ENCODE peak calls at places on chromosome 21, in six cellular contexts. Z is endothelial cell of umbilical vein, K is HCT116, G is K562, W is GM12878, L is H1. J is an unnamed sample.

GRCh38 chr21:35084869-35085268 is 35.8 kb upstream of the RUNX1 start:
- DNase-seq in K (no peak), L (no peak), Z (peak), W (no peak), G (no peak), J (no peak)

GRCh38 chr21:15422761-15423160 is 307.0 kb upstream of the USP25 start:
- DNase-seq in W (no peak), L (no peak), G (no peak), Z (no peak), K (no peak), J (no peak)

GRCh38 chr21:14523234-14523633 is 22.9 kb downstream of the SAMSN1 start:
- DNase-seq in L (no peak), W (no peak), Z (no peak), K (no peak), G (no peak), J (no peak)

GRCh38 chr21:29315155-29315749 is 16.5 kb downstream of the BACH1 start:
- DNase-seq in W (no peak), Z (no peak), G (no peak), L (no peak), K (no peak), J (no peak)

GRCh38 chr21:37670883-37671282 is 245.4 kb downstream of the KCNJ6 start:
- DNase-seq in G (no peak), W (no peak), Z (peak), L (no peak), K (no peak), J (peak)

GRCh38 chr21:42236693-42237092 is 17.8 kb downstream of the ABCG1 start:
- DNase-seq in G (no peak), L (no peak), W (no peak), K (no peak), Z (no peak), J (no peak)

GRCh38 chr21:41641821-41642368 is 125.0 kb downstream of the RIPK4 start:
- DNase-seq in G (no peak), W (no peak), Z (peak), L (no peak), K (no peak), J (peak)

GRCh38 chr21:41598561-41599511 is 90.9 kb upstream of the TMPRSS2 start:
- DNase-seq in G (no peak), L (no peak), Z (no peak), W (no peak), K (no peak), J (no peak)

GRCh38 chr21:39033878-39034589 is 149.2 kb downstream of the PSMG1 start:
- DNase-seq in W (no peak), K (no peak), L (no peak), G (no peak), Z (peak), J (peak)

GRCh38 chr21:38875694-38876492 is 70.2 kb downstream of the ETS2 start:
- DNase-seq in Z (no peak), G (no peak), L (no peak), K (no peak), W (no peak), J (no peak)

GRCh38 chr21:27201197-27201596 is 234.3 kb upstream of the ADAMTS5 start:
- DNase-seq in W (no peak), Z (no peak), L (no peak), G (no peak), K (no peak), J (no peak)

GRCh38 chr21:26846036-26846931 is 1.1 kb upstream of the ADAMTS1 start:
- DNase-seq in G (no peak), Z (peak), K (no peak), W (no peak), L (no peak), J (no peak)

GRCh38 chr21:19368944-19369343 is 965.4 kb upstream of the TMPRSS15 start:
- DNase-seq in K (no peak), G (no peak), Z (no peak), L (no peak), W (no peak), J (no peak)

GRCh38 chr21:41932576-41933258 is 21.1 kb downstream of the C2CD2 start:
- DNase-seq in L (no peak), Z (no peak), G (peak), K (peak), W (no peak), J (peak)

GRCh38 chr21:42554251-42554937 is 40.7 kb downstream of the SLC37A1 start:
- DNase-seq in K (no peak), L (no peak), W (no peak), G (no peak), Z (no peak), J (no peak)

GRCh38 chr21:43643193-43643592 is 16.1 kb downstream of the HSF2BP start:
- DNase-seq in W (no peak), Z (no peak), G (no peak), K (no peak), L (no peak), J (no peak)

GRCh38 chr21:34122047-34122446 is 48.7 kb downstream of the MRPS6 start:
- DNase-seq in G (no peak), K (no peak), L (no peak), Z (no peak), W (no peak), J (no peak)

GRCh38 chr21:39373634-39374033 is 24.7 kb upstream of the HMGN1 start:
- DNase-seq in L (no peak), Z (peak), W (no peak), G (no peak), K (no peak), J (peak)

GRCh38 chr21:34885636-34886553 is 163.2 kb downstream of the RUNX1 start:
- DNase-seq in Z (peak), K (no peak), W (no peak), L (no peak), G (no peak), J (peak)

GRCh38 chr21:21715286-21715969 is 717.2 kb downstream of the NCAM2 start:
- DNase-seq in Z (no peak), W (no peak), L (no peak), K (no peak), G (no peak), J (no peak)

GRCh38 chr21:18478513-18478912 is 74.9 kb upstream of the TMPRSS15 start:
- DNase-seq in L (no peak), W (no peak), G (no peak), Z (no peak), K (no peak), J (no peak)

GRCh38 chr21:16250282-16250681 is 520.5 kb downstream of the USP25 start:
- DNase-seq in Z (no peak), K (no peak), G (no peak), W (no peak), L (no peak), J (no peak)

GRCh38 chr21:41482321-41482720 is 25.6 kb downstream of the TMPRSS2 start:
- DNase-seq in W (no peak), L (no peak), G (no peak), Z (no peak), K (no peak), J (no peak)

GRCh38 chr21:39681257-39681656 is 63.7 kb upstream of the IGSF5 start:
- DNase-seq in G (no peak), K (no peak), W (no peak), L (no peak), Z (no peak), J (no peak)

GRCh38 chr21:43287974-43288755 is 119.4 kb downstream of the CRYAA start:
- DNase-seq in W (no peak), G (no peak), K (no peak), Z (no peak), L (no peak), J (peak)

GRCh38 chr21:27306821-27307746 is 340.2 kb upstream of the ADAMTS5 start:
- DNase-seq in G (no peak), K (no peak), Z (no peak), W (no peak), L (no peak), J (no peak)

GRCh38 chr21:46000731-46001641 is 19.4 kb downstream of the COL6A1 start:
- DNase-seq in K (no peak), Z (no peak), W (no peak), G (peak), L (no peak), J (no peak)

GRCh38 chr21:42039470-42039901 is 29.3 kb upstream of the ZBTB21 start:
- DNase-seq in G (no peak), Z (no peak), L (no peak), W (no peak), K (no peak), J (no peak)

GRCh38 chr21:25457946-25458345 is 149.3 kb downstream of the MRPL39 start:
- DNase-seq in L (no peak), K (no peak), Z (no peak), W (no peak), G (no peak), J (no peak)

GRCh38 chr21:38181101-38181500 is 75.7 kb upstream of the KCNJ15 start:
- DNase-seq in Z (no peak), L (no peak), K (no peak), W (no peak), G (no peak), J (no peak)

GRCh38 chr21:34813266-34813886 is 144.6 kb downstream of the CLIC6 start:
- DNase-seq in Z (no peak), G (no peak), L (no peak), K (no peak), W (no peak), J (no peak)

GRCh38 chr21:42696516-42697040 is 43.2 kb downstream of the PDE9A start:
- DNase-seq in L (no peak), G (no peak), Z (no peak), K (no peak), W (no peak), J (no peak)

GRCh38 chr21:28856588-28857250 is 136.0 kb downstream of the LTN1 start:
- DNase-seq in Z (no peak), L (no peak), K (no peak), W (no peak), G (no peak), J (peak)

GRCh38 chr21:46515109-46515508 is 56.4 kb downstream of the DIP2A start:
- DNase-seq in K (no peak), W (no peak), G (no peak), Z (peak), L (no peak), J (no peak)

GRCh38 chr21:39348355-39349210 is at the start of gene HMGN1:
- DNase-seq in L (no peak), G (peak), K (no peak), W (peak), Z (peak), J (peak)

DNA sequence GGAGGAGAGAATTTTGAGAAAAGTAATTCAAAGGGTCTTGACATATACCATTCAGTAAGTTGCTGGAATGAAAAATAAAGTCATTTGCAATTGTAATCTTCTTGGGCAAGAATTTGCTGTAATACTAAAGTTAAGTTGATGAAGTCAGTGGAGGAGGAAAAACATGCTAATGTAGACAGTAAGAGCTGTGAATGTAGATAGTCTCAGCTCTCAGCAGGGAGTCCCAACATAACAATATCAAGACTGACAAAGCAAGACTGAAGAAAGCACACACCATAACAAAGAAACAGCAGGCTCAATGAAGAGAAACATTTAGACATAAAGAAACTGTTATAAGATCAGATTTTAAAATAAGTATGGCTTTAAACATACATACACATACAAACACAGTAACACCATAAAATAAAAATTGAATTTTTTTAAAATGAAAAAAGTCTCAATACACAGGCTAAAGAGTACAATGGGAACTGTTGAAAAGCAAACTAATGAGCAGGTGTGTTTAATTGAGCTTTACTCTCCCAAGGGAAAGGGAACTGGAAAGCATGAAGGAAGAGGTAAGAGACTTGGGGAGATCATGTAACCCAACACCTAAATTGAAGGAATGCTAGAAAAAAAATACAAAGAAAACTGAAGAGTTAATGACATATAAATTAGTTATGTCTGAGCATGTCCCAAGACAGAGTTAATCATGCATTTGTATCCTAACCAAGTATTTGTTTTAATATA is 336.3 kb upstream of the NCAM2 start:
- DNase-seq in W (no peak), G (no peak), Z (no peak), K (no peak), L (peak), J (no peak)
- TF ChIP-seq MAX in W (no peak), G (no peak), Z (no peak), K (no peak), L (no peak), J (no peak)

DNA sequence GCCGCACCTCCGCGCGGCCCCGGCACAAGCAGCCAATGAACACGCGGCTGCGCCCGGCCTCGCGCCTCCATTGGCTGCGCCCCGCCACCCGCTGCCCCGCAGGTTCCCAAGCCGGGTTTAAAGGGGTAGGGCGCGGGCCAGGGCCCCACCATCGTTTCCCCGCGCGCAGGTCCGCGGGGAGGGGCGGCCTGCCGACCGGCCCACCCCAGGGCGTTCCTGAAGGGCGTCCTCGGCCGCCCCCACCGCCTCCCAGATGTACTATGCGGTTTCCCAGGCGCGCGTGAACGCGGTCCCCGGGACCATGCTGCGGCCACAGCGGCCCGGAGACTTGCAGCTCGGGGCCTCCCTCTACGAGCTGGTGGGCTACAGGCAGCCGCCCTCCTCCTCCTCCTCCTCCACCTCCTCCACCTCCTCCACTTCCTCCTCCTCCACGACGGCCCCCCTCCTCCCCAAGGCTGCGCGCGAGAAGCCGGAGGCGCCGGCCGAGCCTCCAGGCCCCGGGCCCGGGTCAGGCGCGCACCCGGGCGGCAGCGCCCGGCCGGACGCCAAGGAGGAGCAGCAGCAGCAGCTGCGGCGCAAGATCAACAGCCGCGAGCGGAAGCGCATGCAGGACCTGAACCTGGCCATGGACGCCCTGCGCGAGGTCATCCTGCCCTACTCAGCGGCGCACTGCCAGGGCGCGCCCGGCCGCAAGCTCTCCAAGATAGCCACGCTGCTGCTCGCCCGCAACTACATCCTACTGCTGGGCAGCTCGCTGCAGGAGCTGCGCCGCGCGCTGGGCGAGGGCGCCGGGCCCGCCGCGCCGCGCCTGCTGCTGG is at the start of gene OLIG1:
- DNase-seq in G (no peak), W (no peak), L (no peak), Z (peak), K (no peak), J (no peak)
- TF ChIP-seq EZH2 in G (no peak), W (no peak), L (no peak), Z (peak), K (no peak), J (no peak)

DNA sequence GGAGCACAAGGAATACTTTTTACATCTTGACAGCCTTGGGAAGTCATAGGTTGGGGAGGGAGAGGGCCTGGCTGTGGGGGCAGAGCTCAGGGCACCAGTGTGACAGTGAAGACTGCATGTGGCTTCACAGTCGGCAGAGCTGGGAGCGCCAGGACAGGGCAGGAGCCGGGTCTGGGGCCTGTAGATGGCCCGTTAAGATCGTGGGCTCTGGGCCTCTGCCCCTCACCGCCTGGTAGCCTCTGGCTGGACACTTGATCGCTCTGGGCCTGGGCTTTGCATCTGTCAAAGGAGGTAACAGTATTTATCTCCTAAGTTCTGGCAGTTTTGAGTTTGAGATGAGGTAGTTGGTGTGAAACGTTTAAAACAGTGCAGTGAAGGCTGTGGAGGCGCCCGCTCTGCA is 4.8 kb downstream of the SLX9 start:
- DNase-seq in L (no peak), G (no peak), Z (no peak), W (no peak), K (no peak), J (no peak)
- TF ChIP-seq MAX in L (no peak), G (no peak), Z (no peak), W (no peak), K (no peak), J (no peak)

GRCh38 chr21:33033094-33033951 is 7.6 kb downstream of the OLIG2 start:
- DNase-seq in L (no peak), Z (no peak), G (no peak), K (no peak), W (no peak), J (no peak)
- TF ChIP-seq EZH2 in L (peak), Z (peak), G (no peak), K (no peak), W (no peak), J (no peak)

GRCh38 chr21:36485476-36485875 is 5.6 kb upstream of the CLDN14 start:
- DNase-seq in Z (no peak), W (no peak), G (no peak), K (no peak), L (no peak), J (no peak)
- TF ChIP-seq MAX in Z (no peak), W (no peak), G (no peak), K (no peak), L (no peak), J (no peak)

GRCh38 chr21:44712203-44713028 is 1.0 kb upstream of the TSPEAR start:
- DNase-seq in W (no peak), K (no peak), G (no peak), L (no peak), Z (no peak), J (no peak)

GRCh38 chr21:44709426-44710293 is 1.7 kb downstream of the TSPEAR start:
- DNase-seq in Z (no peak), L (no peak), G (no peak), K (no peak), W (no peak), J (no peak)

GRCh38 chr21:44710294-44710665 is 1.1 kb downstream of the TSPEAR start:
- DNase-seq in G (no peak), L (no peak), K (no peak), W (no peak), Z (no peak), J (no peak)

GRCh38 chr21:44711327-44712202 is at the start of gene TSPEAR:
- DNase-seq in L (no peak), G (no peak), K (no peak), Z (no peak), W (no peak), J (no peak)

DNA sequence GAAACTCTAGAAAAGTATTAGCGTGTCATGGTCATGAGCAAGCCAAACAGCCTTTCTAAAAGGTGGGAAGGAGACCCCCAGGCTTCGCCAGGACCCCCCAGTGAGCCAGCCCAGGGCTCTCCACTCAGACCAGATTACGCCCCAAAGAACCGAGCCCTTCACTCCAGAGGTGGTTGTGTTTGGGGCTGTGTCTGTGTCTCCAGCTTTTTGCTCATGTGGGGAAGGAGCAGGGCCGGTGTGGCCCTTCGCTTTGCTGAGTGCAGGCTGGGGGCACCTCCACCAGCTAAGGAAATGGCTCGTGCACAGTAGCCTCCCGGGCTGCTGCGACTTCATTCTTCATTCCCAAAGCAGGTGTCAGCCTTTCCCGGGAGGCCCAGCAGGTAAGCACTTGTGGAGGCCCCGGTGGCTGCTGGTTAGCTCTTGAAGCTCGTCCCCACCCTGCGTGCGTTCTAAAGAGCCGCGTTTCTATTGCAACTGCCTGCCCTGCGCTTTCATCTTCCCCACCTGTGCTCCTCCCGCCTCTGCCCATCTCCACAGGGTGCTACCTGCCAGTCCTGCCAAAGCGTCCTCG is 531 bp downstream of the TSPEAR start:
- DNase-seq in L (no peak), G (no peak), K (no peak), W (no peak), Z (no peak), J (no peak)
- TF ChIP-seq EZH2 in L (peak), G (no peak), K (no peak), W (no peak), Z (no peak), J (no peak)